ENCODE peak calls at places on chromosome 17, in seven cellular contexts. B is GM19239; X is GM18507; W is HTR-8/SVneo; Z is cardiac muscle cell; H is stimulated activated CD8-positive, alpha-beta memory T cell treated with anti-CD3 and anti-CD28 coated beads, Interleukin-15, amount 100 ng/mL, for 4 hours; I is iPS-NIHi11. E is an unnamed sample.

GRCh38 chr17:40015005-40015997 is at the start of gene CSF3:
- DNase-seq in B (no peak), X (no peak), W (no peak), Z (no peak), H (no peak), I (no peak), E (peak; percentile 52)

GRCh38 chr17:75084039-75084660 is 3.6 kb upstream of the SLC16A5 start:
- DNase-seq in B (no peak), X (no peak), W (no peak), Z (no peak), H (no peak), I (no peak), E (no peak)

GRCh38 chr17:32623196-32623595 is 136.4 kb downstream of the CDK5R1 start:
- DNase-seq in B (no peak), X (no peak), W (no peak), Z (no peak), H (no peak), I (no peak), E (no peak)

GRCh38 chr17:58084317-58084981 is 1.2 kb downstream of the DYNLL2 start:
- DNase-seq in B (peak; percentile 63), X (peak; percentile 43), W (peak; percentile 53), Z (peak; percentile 52), H (peak; percentile 24), I (peak; percentile 57), E (peak; percentile 62)

GRCh38 chr17:11535231-11535630 is 63.0 kb upstream of the DNAH9 start:
- DNase-seq in B (no peak), X (no peak), W (no peak), Z (no peak), H (no peak), I (no peak), E (peak; percentile 26)

GRCh38 chr17:55925440-55925839 is 174.6 kb downstream of the PCTP start:
- DNase-seq in B (no peak), X (no peak), W (no peak), Z (no peak), H (no peak), I (no peak), E (no peak)

GRCh38 chr17:7214300-7215135 is 5.1 kb downstream of the DLG4 start:
- DNase-seq in B (peak; percentile 99), X (peak; percentile 96), W (peak; percentile 96), Z (peak; percentile 100), H (peak; percentile 98), I (peak; percentile 94), E (peak; percentile 98)

GRCh38 chr17:9772658-9773057 is 18.7 kb downstream of the DHRS7C start:
- DNase-seq in B (no peak), X (no peak), W (no peak), Z (no peak), H (no peak), I (no peak), E (no peak)

GRCh38 chr17:917391-917811 is 62.2 kb downstream of the NXN start:
- DNase-seq in B (no peak), X (no peak), W (no peak), Z (no peak), H (no peak), I (no peak), E (peak; percentile 42)

GRCh38 chr17:39740357-39741111 is 2.8 kb downstream of the GRB7 start:
- DNase-seq in B (no peak), X (no peak), W (peak; percentile 89), Z (no peak), H (no peak), I (peak; percentile 76), E (peak; percentile 92)

GRCh38 chr17:34765291-34765690 is 185.9 kb downstream of the TMEM132E start:
- DNase-seq in B (no peak), X (no peak), W (no peak), Z (no peak), H (no peak), I (no peak), E (no peak)

GRCh38 chr17:63358111-63358839 is 87.8 kb downstream of the CYB561 start:
- DNase-seq in B (no peak), X (no peak), W (peak; percentile 53), Z (no peak), H (no peak), I (no peak), E (no peak)

GRCh38 chr17:34443832-34444469 is 80.9 kb upstream of the CCL1 start:
- DNase-seq in B (no peak), X (no peak), W (no peak), Z (peak; percentile 21), H (no peak), I (peak; percentile 60), E (peak; percentile 82)

GRCh38 chr17:2796164-2797140 is at the start of gene RAP1GAP2:
- DNase-seq in B (no peak), X (no peak), W (no peak), Z (no peak), H (peak; percentile 41), I (no peak), E (peak; percentile 56)

GRCh38 chr17:44086364-44087311 is 16.1 kb downstream of the G6PC3 start:
- DNase-seq in B (no peak), X (no peak), W (peak; percentile 98), Z (no peak), H (peak; percentile 56), I (peak; percentile 68), E (peak; percentile 93)

GRCh38 chr17:73343168-73343634 is 31.4 kb upstream of the CDC42EP4 start:
- DNase-seq in B (no peak), X (no peak), W (peak; percentile 68), Z (peak; percentile 53), H (no peak), I (peak; percentile 74), E (peak; percentile 92)

GRCh38 chr17:76383645-76384221 is 676 bp upstream of the SPHK1 start:
- DNase-seq in B (peak; percentile 58), X (no peak), W (peak; percentile 59), Z (peak; percentile 81), H (no peak), I (peak; percentile 78), E (peak; percentile 91)